ENCODE peak calls at places on chromosomes 16 and 17, in ten cellular contexts. E is endodermal cell, S is cardiac muscle cell, D is H9, N is lower lobe of right lung, X is spleen, R is PC-9, Q is suprapubic skin, T is heart right ventricle, O is left lung. K is an unnamed sample.

GRCh38 chr17:80774643-80775281 is 216.9 kb upstream of the CHMP6 start:
- DNase-seq in E (no peak), S (no peak), D (peak), N (no peak), X (no peak), R (no peak), Q (peak), T (no peak), O (no peak), K (no peak)

GRCh38 chr16:10122546-10122945 is 59.7 kb downstream of the GRIN2A start:
- DNase-seq in E (peak), S (peak), D (no peak), N (no peak), X (no peak), R (no peak), Q (no peak), T (no peak), O (no peak), K (no peak)

GRCh38 chr17:1661045-1661444 is 11.4 kb upstream of the RILP start:
- DNase-seq in E (no peak), S (no peak), D (no peak), N (no peak), X (no peak), R (no peak), Q (no peak), T (no peak), O (peak), K (no peak)

GRCh38 chr16:80902306-80903154 is 98.1 kb upstream of the CDYL2 start:
- DNase-seq in E (peak), S (no peak), D (no peak), N (no peak), X (no peak), R (no peak), Q (no peak), T (no peak), O (no peak), K (no peak)

GRCh38 chr16:77262971-77263370 is 63.8 kb downstream of the SYCE1L start:
- DNase-seq in E (no peak), S (no peak), D (no peak), N (no peak), X (no peak), R (no peak), Q (no peak), T (no peak), O (no peak), K (no peak)

GRCh38 chr16:10681310-10682308 is 13.1 kb downstream of the TEKT5 start:
- DNase-seq in E (no peak), S (no peak), D (no peak), N (no peak), X (no peak), R (no peak), Q (peak), T (no peak), O (no peak), K (no peak)

GRCh38 chr17:71438631-71439146 is 682.1 kb upstream of the SOX9 start:
- DNase-seq in E (no peak), S (peak), D (no peak), N (no peak), X (no peak), R (peak), Q (no peak), T (no peak), O (no peak), K (no peak)

GRCh38 chr16:82892327-82892726 is 265.6 kb downstream of the CDH13 start:
- DNase-seq in E (no peak), S (no peak), D (no peak), N (no peak), X (no peak), R (no peak), Q (no peak), T (no peak), O (no peak), K (no peak)

GRCh38 chr16:5490499-5490898 is 392.9 kb upstream of the EEF2KMT start:
- DNase-seq in E (peak), S (peak), D (peak), N (peak), X (no peak), R (peak), Q (no peak), T (peak), O (no peak), K (peak)

GRCh38 chr17:43442711-43443110 is 41.1 kb upstream of the DHX8 start:
- DNase-seq in E (no peak), S (no peak), D (no peak), N (no peak), X (no peak), R (no peak), Q (no peak), T (no peak), O (no peak), K (no peak)

GRCh38 chr16:85418978-85419491 is 194.1 kb upstream of the GSE1 start:
- DNase-seq in E (no peak), S (no peak), D (no peak), N (peak), X (peak), R (no peak), Q (no peak), T (no peak), O (peak), K (no peak)

GRCh38 chr16:29107299-29107698 is 122.4 kb downstream of the LAT start:
- DNase-seq in E (peak), S (no peak), D (peak), N (no peak), X (no peak), R (peak), Q (no peak), T (no peak), O (peak), K (no peak)

GRCh38 chr16:14028207-14028606 is 42.9 kb upstream of the MRTFB start:
- DNase-seq in E (no peak), S (no peak), D (no peak), N (no peak), X (no peak), R (peak), Q (no peak), T (no peak), O (no peak), K (no peak)

GRCh38 chr17:2251098-2251497 is 52.5 kb downstream of the SMG6 start:
- DNase-seq in E (no peak), S (no peak), D (no peak), N (no peak), X (no peak), R (no peak), Q (no peak), T (no peak), O (no peak), K (no peak)

GRCh38 chr17:70047619-70048018 is 27.4 kb upstream of the KCNJ16 start:
- DNase-seq in E (no peak), S (no peak), D (no peak), N (no peak), X (no peak), R (no peak), Q (no peak), T (no peak), O (no peak), K (no peak)

DNA sequence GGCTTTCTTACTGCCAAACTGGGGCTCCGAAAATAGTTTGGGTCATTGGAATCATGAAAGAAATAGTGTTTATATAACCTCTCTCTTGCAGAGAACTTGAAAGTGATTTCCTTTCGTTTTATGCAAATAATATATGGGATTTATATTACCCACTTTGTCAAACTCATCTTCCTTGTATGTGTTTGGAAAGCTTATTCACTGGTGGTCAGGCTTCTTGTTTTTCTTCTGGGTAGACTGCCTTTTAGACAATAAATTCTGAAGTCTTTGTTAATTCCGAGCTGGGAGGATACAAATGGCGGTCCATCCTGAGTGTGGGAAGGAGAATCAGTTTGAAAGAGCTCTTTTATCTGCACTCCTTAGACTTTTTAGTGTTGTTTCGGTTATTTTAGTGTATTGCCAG is 230.1 kb downstream of the MSI2 start:
- DNase-seq in E (no peak), S (no peak), D (no peak), N (no peak), X (no peak), R (no peak), Q (no peak), T (no peak), O (no peak), K (no peak)
- H3K27ac ChIP-seq in E (peak), S (no peak), D (no peak), N (no peak), X (no peak), R (no peak), Q (no peak), T (peak), O (no peak), K (peak)

DNA sequence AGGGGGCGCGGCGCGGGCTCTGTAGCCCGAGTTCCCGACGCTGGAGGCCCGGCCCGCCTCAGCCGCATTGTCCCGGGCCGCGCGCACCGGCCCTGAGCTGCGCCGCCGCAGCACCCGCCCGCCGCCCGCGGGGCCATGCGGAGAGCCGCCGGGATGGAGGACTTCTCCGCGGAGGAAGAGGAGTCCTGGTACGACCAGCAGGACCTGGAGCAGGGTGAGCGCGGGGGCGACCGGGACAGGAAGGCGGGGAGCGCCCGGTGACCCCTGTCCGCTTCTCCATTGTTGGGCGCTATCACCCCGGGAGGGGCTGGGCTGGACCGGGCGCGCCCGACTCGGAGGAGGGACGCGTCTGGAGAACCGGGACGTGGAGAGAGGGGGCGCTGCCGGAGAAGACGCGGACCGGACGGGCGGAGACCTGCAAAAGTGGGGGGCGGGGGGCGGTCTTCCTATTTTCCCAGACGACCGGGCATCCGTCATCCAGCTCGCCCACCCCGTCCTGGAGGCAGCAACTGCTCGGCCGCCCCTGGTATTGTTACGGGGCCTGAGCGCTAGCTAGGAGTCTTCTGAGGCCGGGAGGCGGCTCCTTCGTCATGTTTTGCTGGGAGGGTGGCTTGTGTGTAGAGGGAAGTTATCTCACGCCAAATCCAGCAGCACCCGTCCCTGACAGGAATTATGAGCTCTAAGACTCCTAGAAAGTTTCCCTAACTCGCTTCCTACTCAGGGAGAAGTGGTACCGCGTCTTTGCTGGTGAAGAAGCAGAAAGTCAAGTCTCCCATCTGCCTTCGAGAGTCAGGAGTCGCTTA is 678 bp downstream of the CDR2L start:
- DNase-seq in E (peak), S (peak), D (peak), N (peak), X (peak), R (peak), Q (peak), T (peak), O (peak), K (peak)
- H3K27ac ChIP-seq in E (peak), S (peak), D (no peak), N (peak), X (peak), R (no peak), Q (peak), T (peak), O (peak), K (peak)

DNA sequence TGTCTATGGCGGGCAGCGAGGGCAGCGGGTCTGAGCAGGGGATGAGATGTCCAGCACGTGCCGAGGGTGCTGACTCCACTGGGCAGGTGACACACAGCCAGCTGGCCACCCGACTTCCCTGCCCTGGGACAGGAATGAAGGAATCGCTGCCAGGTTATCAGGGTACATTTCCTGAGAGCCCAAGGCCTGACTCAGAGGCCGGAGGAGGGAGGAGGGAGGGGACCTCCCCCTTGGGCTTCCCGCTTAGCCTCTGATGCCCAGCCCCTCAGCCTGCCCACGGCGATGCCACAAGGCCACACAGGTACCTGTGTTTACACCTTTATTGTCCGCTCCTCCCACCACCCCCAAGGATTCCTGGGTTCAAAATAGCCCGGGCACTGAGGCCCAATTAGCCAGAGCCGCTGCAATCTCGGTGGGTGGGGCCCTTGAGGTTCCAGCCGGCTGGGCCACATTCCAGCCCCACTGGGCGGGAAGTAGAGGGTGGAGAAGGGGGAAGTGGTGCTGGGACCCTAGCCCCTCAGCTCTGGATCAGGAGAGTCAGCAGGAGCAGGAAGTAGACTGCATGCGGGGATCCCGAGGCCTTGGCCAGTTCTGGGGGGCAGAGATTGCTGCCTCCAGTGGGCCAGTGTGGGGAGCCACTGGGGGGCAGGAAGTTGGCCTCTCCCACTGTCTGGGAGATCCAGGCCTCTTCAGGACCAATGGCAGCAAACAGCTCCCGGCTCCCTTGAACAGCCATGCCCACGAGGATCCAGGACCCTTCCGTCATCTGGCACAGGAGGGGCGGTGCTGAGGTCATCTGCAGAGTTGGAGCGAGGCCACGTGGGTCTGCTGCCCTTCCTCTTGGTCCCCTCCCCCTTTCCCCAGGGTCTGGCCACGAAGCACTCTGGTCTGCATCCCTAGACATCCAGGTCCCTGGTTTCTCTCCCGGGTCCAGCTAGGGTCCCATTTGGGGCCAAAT is 3.4 kb upstream of the PRSS8 start:
- DNase-seq in E (peak), S (no peak), D (peak), N (peak), X (no peak), R (peak), Q (no peak), T (no peak), O (peak), K (no peak)
- H3K27ac ChIP-seq in E (no peak), S (no peak), D (no peak), N (peak), X (peak), R (peak), Q (peak), T (peak), O (peak), K (no peak)

DNA sequence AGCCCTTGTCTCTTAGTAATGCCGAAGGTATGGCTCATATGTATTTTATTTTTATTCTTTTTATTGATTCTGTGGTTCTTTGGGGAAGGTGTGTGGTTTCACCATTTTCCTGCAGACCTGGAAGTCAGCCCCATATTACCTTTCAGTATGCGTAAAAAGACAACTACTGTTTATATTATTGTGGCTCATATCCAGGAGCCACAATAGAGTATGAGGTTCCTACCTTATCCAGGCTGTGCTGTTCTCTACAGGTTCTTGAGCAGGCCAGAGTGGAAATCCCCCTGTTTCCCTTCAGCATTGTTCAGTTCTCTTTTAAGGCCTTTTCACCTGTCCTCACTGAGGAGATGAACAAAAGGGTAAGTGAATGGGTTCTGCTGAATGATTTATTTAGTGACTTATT is 33.2 kb downstream of the REXO5 start:
- DNase-seq in E (no peak), S (no peak), D (no peak), N (no peak), X (no peak), R (no peak), Q (no peak), T (no peak), O (no peak), K (no peak)
- H3K27ac ChIP-seq in E (no peak), S (no peak), D (no peak), N (no peak), X (no peak), R (no peak), Q (no peak), T (no peak), O (no peak), K (no peak)

DNA sequence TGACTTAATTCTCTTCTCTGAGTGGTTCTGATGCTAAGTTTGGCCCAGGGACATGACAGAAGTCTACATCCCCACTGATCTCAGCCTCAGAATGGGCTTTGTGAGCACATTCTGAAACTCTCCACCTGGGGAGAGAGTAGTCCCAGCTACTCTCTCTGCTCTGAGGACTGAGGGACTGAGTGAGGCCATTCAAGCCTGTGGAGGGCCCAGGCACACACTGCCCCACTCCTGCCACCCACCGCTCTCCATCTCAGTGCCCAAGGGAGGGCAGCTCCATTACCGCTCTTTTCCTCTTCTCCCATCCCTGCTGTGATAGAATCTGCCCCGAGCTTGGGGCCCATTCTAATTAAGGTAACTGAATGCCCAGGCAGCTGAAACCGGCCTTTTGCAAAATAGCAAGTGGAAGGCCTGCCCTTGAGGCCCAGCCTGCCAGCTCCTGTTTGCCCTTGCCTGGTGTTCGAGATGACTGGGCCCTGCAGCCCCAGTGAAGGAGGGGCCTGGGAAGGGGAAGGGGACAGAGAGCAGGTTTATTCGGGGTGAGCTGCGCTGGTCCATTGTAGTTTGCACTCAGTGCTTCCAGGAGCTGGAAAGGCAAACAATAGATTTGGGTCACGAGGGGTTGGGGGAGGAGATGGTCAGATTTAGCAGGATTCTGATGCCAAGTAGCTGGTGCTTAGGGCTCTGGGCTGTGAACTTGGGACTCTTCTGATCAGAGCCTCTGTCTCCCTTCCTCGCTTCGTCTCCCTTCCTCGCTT is 76.2 kb downstream of the RAB11FIP4 start:
- DNase-seq in E (peak), S (peak), D (no peak), N (no peak), X (no peak), R (no peak), Q (no peak), T (peak), O (no peak), K (no peak)
- H3K27ac ChIP-seq in E (no peak), S (peak), D (no peak), N (no peak), X (no peak), R (no peak), Q (no peak), T (peak), O (no peak), K (peak)